ENCODE peak calls at places on chromosomes 12 and 14, in six cellular contexts. One of them, this sample, is unnamed.

GRCh38 chr12:15982071-15982470 is 70.9 kb downstream of the DERA start:
- DNase-seq in NCI-H1105: no peak
- DNase-seq in hepatic stellate cell: no peak
- DNase-seq in cerebellar cortex: no peak
- DNase-seq in iris pigment epithelial cell: no peak
- DNase-seq in Karpas-422: no peak
- DNase-seq in this sample: no peak

GRCh38 chr14:50031534-50032313 is 84.6 kb downstream of the VCPKMT start:
- DNase-seq in NCI-H1105: no peak
- DNase-seq in hepatic stellate cell: no peak
- DNase-seq in cerebellar cortex: no peak
- DNase-seq in iris pigment epithelial cell: peak; percentile 41
- DNase-seq in Karpas-422: no peak
- DNase-seq in this sample: no peak

GRCh38 chr12:16325426-16325825 is 22.0 kb upstream of the MGST1 start:
- DNase-seq in NCI-H1105: peak; percentile 58
- DNase-seq in hepatic stellate cell: no peak
- DNase-seq in cerebellar cortex: no peak
- DNase-seq in iris pigment epithelial cell: no peak
- DNase-seq in Karpas-422: no peak
- DNase-seq in this sample: no peak

GRCh38 chr12:90543841-90544240 is 411.1 kb downstream of the CCER1 start:
- DNase-seq in NCI-H1105: no peak
- DNase-seq in hepatic stellate cell: no peak
- DNase-seq in cerebellar cortex: no peak
- DNase-seq in iris pigment epithelial cell: peak; percentile 29
- DNase-seq in Karpas-422: no peak
- DNase-seq in this sample: no peak

GRCh38 chr14:71654810-71655209 is 277.4 kb upstream of the RGS6 start:
- DNase-seq in NCI-H1105: no peak
- DNase-seq in hepatic stellate cell: no peak
- DNase-seq in cerebellar cortex: no peak
- DNase-seq in iris pigment epithelial cell: no peak
- DNase-seq in Karpas-422: no peak
- DNase-seq in this sample: no peak

GRCh38 chr12:109820921-109821381 is 12.2 kb downstream of the TRPV4 start:
- DNase-seq in NCI-H1105: peak; percentile 79
- DNase-seq in hepatic stellate cell: no peak
- DNase-seq in cerebellar cortex: peak; percentile 88
- DNase-seq in iris pigment epithelial cell: no peak
- DNase-seq in Karpas-422: no peak
- DNase-seq in this sample: peak; percentile 5

GRCh38 chr12:112559784-112560183 is 141.0 kb downstream of the PTPN11 start:
- DNase-seq in NCI-H1105: no peak
- DNase-seq in hepatic stellate cell: no peak
- DNase-seq in cerebellar cortex: no peak
- DNase-seq in iris pigment epithelial cell: peak; percentile 7
- DNase-seq in Karpas-422: peak; percentile 52
- DNase-seq in this sample: no peak

GRCh38 chr12:2877959-2878732 is 1.1 kb downstream of the RHNO1 start:
- DNase-seq in NCI-H1105: peak; percentile 56
- DNase-seq in hepatic stellate cell: no peak
- DNase-seq in cerebellar cortex: no peak
- DNase-seq in iris pigment epithelial cell: peak; percentile 82
- DNase-seq in Karpas-422: peak; percentile 87
- DNase-seq in this sample: no peak

GRCh38 chr12:51692016-51692415 is 101.0 kb downstream of the SCN8A start:
- DNase-seq in NCI-H1105: no peak
- DNase-seq in hepatic stellate cell: no peak
- DNase-seq in cerebellar cortex: no peak
- DNase-seq in iris pigment epithelial cell: no peak
- DNase-seq in Karpas-422: no peak
- DNase-seq in this sample: no peak

GRCh38 chr14:100824156-100824555 is 1.8 kb upstream of the MEG3 start:
- DNase-seq in NCI-H1105: no peak
- DNase-seq in hepatic stellate cell: no peak
- DNase-seq in cerebellar cortex: peak; percentile 82
- DNase-seq in iris pigment epithelial cell: peak; percentile 70
- DNase-seq in Karpas-422: no peak
- DNase-seq in this sample: no peak

GRCh38 chr12:123914726-123915345 is 57.8 kb downstream of the CCDC92 start:
- DNase-seq in NCI-H1105: no peak
- DNase-seq in hepatic stellate cell: no peak
- DNase-seq in cerebellar cortex: no peak
- DNase-seq in iris pigment epithelial cell: no peak
- DNase-seq in Karpas-422: no peak
- DNase-seq in this sample: no peak

GRCh38 chr12:116719661-116720060 is 18.2 kb downstream of the SPRING1 start:
- DNase-seq in NCI-H1105: no peak
- DNase-seq in hepatic stellate cell: no peak
- DNase-seq in cerebellar cortex: no peak
- DNase-seq in iris pigment epithelial cell: no peak
- DNase-seq in Karpas-422: no peak
- DNase-seq in this sample: no peak

GRCh38 chr12:75636607-75637006 is 125.2 kb upstream of the KRR1 start:
- DNase-seq in NCI-H1105: no peak
- DNase-seq in hepatic stellate cell: no peak
- DNase-seq in cerebellar cortex: no peak
- DNase-seq in iris pigment epithelial cell: no peak
- DNase-seq in Karpas-422: no peak
- DNase-seq in this sample: no peak

GRCh38 chr12:79317184-79317847 is 373.4 kb downstream of the PAWR start:
- DNase-seq in NCI-H1105: no peak
- DNase-seq in hepatic stellate cell: peak; percentile 6
- DNase-seq in cerebellar cortex: no peak
- DNase-seq in iris pigment epithelial cell: no peak
- DNase-seq in Karpas-422: no peak
- DNase-seq in this sample: no peak

GRCh38 chr12:57751432-57751787 is 700 bp downstream of the CDK4 start:
- DNase-seq in NCI-H1105: no peak
- DNase-seq in hepatic stellate cell: no peak
- DNase-seq in cerebellar cortex: no peak
- DNase-seq in iris pigment epithelial cell: no peak
- DNase-seq in Karpas-422: no peak
- DNase-seq in this sample: no peak

GRCh38 chr12:63930971-63931370 is 86.5 kb downstream of the SRGAP1 start:
- DNase-seq in NCI-H1105: no peak
- DNase-seq in hepatic stellate cell: peak; percentile 22
- DNase-seq in cerebellar cortex: no peak
- DNase-seq in iris pigment epithelial cell: peak; percentile 66
- DNase-seq in Karpas-422: no peak
- DNase-seq in this sample: no peak

GRCh38 chr12:131066886-131067490 is 113.3 kb downstream of the ADGRD1 start:
- DNase-seq in NCI-H1105: no peak
- DNase-seq in hepatic stellate cell: no peak
- DNase-seq in cerebellar cortex: no peak
- DNase-seq in iris pigment epithelial cell: no peak
- DNase-seq in Karpas-422: no peak
- DNase-seq in this sample: no peak

This sample was measured in NCI-H2227 treated with DMSO at 0.1 percent for 48 hours.